ENCODE peak calls at places on chromosomes 13 and 19, in nine cellular contexts. One of them, this sample, is unnamed.

GRCh38 chr13:111153977-111154332 is 38.8 kb downstream of the ARHGEF7 start:
- DNase-seq in astrocyte of the cerebellum: no peak
- DNase-seq in NCI-H146: peak
- DNase-seq in HS-5: no peak
- DNase-seq in GM10248: peak
- DNase-seq in activated CD4-positive, alpha-beta T cell treated with anti-CD3 and anti-CD28 coated beads, Interleukin-2, amount 10 ng/mL, durations not matched to agents 24 days and 14 days: no peak
- DNase-seq in EL: peak
- DNase-seq in NCI-H2171 treated with DMSO at 0.1 percent for 48 hours: peak
- DNase-seq in activated CD4-positive, CD25-positive, alpha-beta regulatory T cell treated with anti-CD3 and anti-CD28 coated beads, Interleukin-2, amount 50 U/mL, for 72 hours: peak
- DNase-seq in this sample: no peak

GRCh38 chr13:34356686-34357434 is 538.9 kb downstream of the RFC3 start:
- DNase-seq in HS-5: no peak
- DNase-seq in activated CD4-positive, alpha-beta T cell treated with anti-CD3 and anti-CD28 coated beads, Interleukin-2, amount 10 ng/mL, durations not matched to agents 24 days and 14 days: no peak
- DNase-seq in NCI-H146: no peak
- DNase-seq in EL: no peak
- DNase-seq in astrocyte of the cerebellum: no peak
- DNase-seq in activated CD4-positive, CD25-positive, alpha-beta regulatory T cell treated with anti-CD3 and anti-CD28 coated beads, Interleukin-2, amount 50 U/mL, for 72 hours: no peak
- DNase-seq in NCI-H2171 treated with DMSO at 0.1 percent for 48 hours: peak
- DNase-seq in GM10248: no peak
- DNase-seq in this sample: no peak

GRCh38 chr19:47545061-47545948 is 27.6 kb downstream of the ZNF541 start:
- DNase-seq in astrocyte of the cerebellum: no peak
- DNase-seq in NCI-H2171 treated with DMSO at 0.1 percent for 48 hours: no peak
- DNase-seq in activated CD4-positive, alpha-beta T cell treated with anti-CD3 and anti-CD28 coated beads, Interleukin-2, amount 10 ng/mL, durations not matched to agents 24 days and 14 days: no peak
- DNase-seq in activated CD4-positive, CD25-positive, alpha-beta regulatory T cell treated with anti-CD3 and anti-CD28 coated beads, Interleukin-2, amount 50 U/mL, for 72 hours: no peak
- DNase-seq in GM10248: no peak
- DNase-seq in HS-5: no peak
- DNase-seq in NCI-H146: no peak
- DNase-seq in EL: no peak
- DNase-seq in this sample: no peak

GRCh38 chr13:100550433-100550832 is 38.2 kb downstream of the GGACT start:
- DNase-seq in astrocyte of the cerebellum: no peak
- DNase-seq in GM10248: no peak
- DNase-seq in NCI-H146: no peak
- DNase-seq in HS-5: no peak
- DNase-seq in activated CD4-positive, CD25-positive, alpha-beta regulatory T cell treated with anti-CD3 and anti-CD28 coated beads, Interleukin-2, amount 50 U/mL, for 72 hours: no peak
- DNase-seq in NCI-H2171 treated with DMSO at 0.1 percent for 48 hours: no peak
- DNase-seq in EL: peak
- DNase-seq in activated CD4-positive, alpha-beta T cell treated with anti-CD3 and anti-CD28 coated beads, Interleukin-2, amount 10 ng/mL, durations not matched to agents 24 days and 14 days: no peak
- DNase-seq in this sample: no peak

GRCh38 chr19:31139871-31140505 is 209.2 kb downstream of the TSHZ3 start:
- DNase-seq in GM10248: no peak
- DNase-seq in activated CD4-positive, alpha-beta T cell treated with anti-CD3 and anti-CD28 coated beads, Interleukin-2, amount 10 ng/mL, durations not matched to agents 24 days and 14 days: no peak
- DNase-seq in EL: peak
- DNase-seq in HS-5: peak
- DNase-seq in activated CD4-positive, CD25-positive, alpha-beta regulatory T cell treated with anti-CD3 and anti-CD28 coated beads, Interleukin-2, amount 50 U/mL, for 72 hours: no peak
- DNase-seq in astrocyte of the cerebellum: no peak
- DNase-seq in NCI-H146: no peak
- DNase-seq in NCI-H2171 treated with DMSO at 0.1 percent for 48 hours: no peak
- DNase-seq in this sample: peak

GRCh38 chr19:46718934-46719551 is 2.1 kb upstream of the PRKD2 start:
- DNase-seq in EL: no peak
- DNase-seq in activated CD4-positive, CD25-positive, alpha-beta regulatory T cell treated with anti-CD3 and anti-CD28 coated beads, Interleukin-2, amount 50 U/mL, for 72 hours: no peak
- DNase-seq in HS-5: no peak
- DNase-seq in NCI-H146: no peak
- DNase-seq in activated CD4-positive, alpha-beta T cell treated with anti-CD3 and anti-CD28 coated beads, Interleukin-2, amount 10 ng/mL, durations not matched to agents 24 days and 14 days: no peak
- DNase-seq in NCI-H2171 treated with DMSO at 0.1 percent for 48 hours: no peak
- DNase-seq in astrocyte of the cerebellum: no peak
- DNase-seq in GM10248: peak
- DNase-seq in this sample: no peak

GRCh38 chr13:113064534-113065405 is 40.8 kb upstream of the F7 start:
- DNase-seq in NCI-H146: no peak
- DNase-seq in HS-5: peak
- DNase-seq in GM10248: no peak
- DNase-seq in activated CD4-positive, CD25-positive, alpha-beta regulatory T cell treated with anti-CD3 and anti-CD28 coated beads, Interleukin-2, amount 50 U/mL, for 72 hours: no peak
- DNase-seq in NCI-H2171 treated with DMSO at 0.1 percent for 48 hours: no peak
- DNase-seq in astrocyte of the cerebellum: peak
- DNase-seq in activated CD4-positive, alpha-beta T cell treated with anti-CD3 and anti-CD28 coated beads, Interleukin-2, amount 10 ng/mL, durations not matched to agents 24 days and 14 days: no peak
- DNase-seq in EL: peak
- DNase-seq in this sample: no peak

GRCh38 chr13:48504606-48505369 is 28.1 kb downstream of the RCBTB2 start:
- DNase-seq in activated CD4-positive, alpha-beta T cell treated with anti-CD3 and anti-CD28 coated beads, Interleukin-2, amount 10 ng/mL, durations not matched to agents 24 days and 14 days: peak
- DNase-seq in HS-5: no peak
- DNase-seq in astrocyte of the cerebellum: no peak
- DNase-seq in activated CD4-positive, CD25-positive, alpha-beta regulatory T cell treated with anti-CD3 and anti-CD28 coated beads, Interleukin-2, amount 50 U/mL, for 72 hours: no peak
- DNase-seq in GM10248: no peak
- DNase-seq in NCI-H2171 treated with DMSO at 0.1 percent for 48 hours: no peak
- DNase-seq in EL: no peak
- DNase-seq in NCI-H146: no peak
- DNase-seq in this sample: no peak

GRCh38 chr13:114099191-114099590 is 33.2 kb downstream of the RASA3 start:
- DNase-seq in activated CD4-positive, CD25-positive, alpha-beta regulatory T cell treated with anti-CD3 and anti-CD28 coated beads, Interleukin-2, amount 50 U/mL, for 72 hours: no peak
- DNase-seq in HS-5: no peak
- DNase-seq in NCI-H146: peak
- DNase-seq in EL: peak
- DNase-seq in NCI-H2171 treated with DMSO at 0.1 percent for 48 hours: no peak
- DNase-seq in GM10248: peak
- DNase-seq in activated CD4-positive, alpha-beta T cell treated with anti-CD3 and anti-CD28 coated beads, Interleukin-2, amount 10 ng/mL, durations not matched to agents 24 days and 14 days: no peak
- DNase-seq in astrocyte of the cerebellum: peak
- DNase-seq in this sample: no peak

GRCh38 chr13:27362064-27362751 is 62.2 kb upstream of the GTF3A start:
- DNase-seq in activated CD4-positive, CD25-positive, alpha-beta regulatory T cell treated with anti-CD3 and anti-CD28 coated beads, Interleukin-2, amount 50 U/mL, for 72 hours: peak
- DNase-seq in GM10248: peak
- DNase-seq in HS-5: no peak
- DNase-seq in activated CD4-positive, alpha-beta T cell treated with anti-CD3 and anti-CD28 coated beads, Interleukin-2, amount 10 ng/mL, durations not matched to agents 24 days and 14 days: peak
- DNase-seq in NCI-H146: peak
- DNase-seq in NCI-H2171 treated with DMSO at 0.1 percent for 48 hours: peak
- DNase-seq in astrocyte of the cerebellum: peak
- DNase-seq in EL: peak
- DNase-seq in this sample: no peak

GRCh38 chr13:26946675-26947342 is 186.2 kb upstream of the GPR12 start:
- DNase-seq in NCI-H2171 treated with DMSO at 0.1 percent for 48 hours: peak
- DNase-seq in activated CD4-positive, alpha-beta T cell treated with anti-CD3 and anti-CD28 coated beads, Interleukin-2, amount 10 ng/mL, durations not matched to agents 24 days and 14 days: no peak
- DNase-seq in activated CD4-positive, CD25-positive, alpha-beta regulatory T cell treated with anti-CD3 and anti-CD28 coated beads, Interleukin-2, amount 50 U/mL, for 72 hours: no peak
- DNase-seq in GM10248: peak
- DNase-seq in EL: peak
- DNase-seq in NCI-H146: peak
- DNase-seq in HS-5: no peak
- DNase-seq in astrocyte of the cerebellum: peak
- DNase-seq in this sample: peak

GRCh38 chr13:101149735-101150380 is 266.4 kb downstream of the NALCN start:
- DNase-seq in GM10248: no peak
- DNase-seq in EL: peak
- DNase-seq in NCI-H146: peak
- DNase-seq in astrocyte of the cerebellum: no peak
- DNase-seq in activated CD4-positive, alpha-beta T cell treated with anti-CD3 and anti-CD28 coated beads, Interleukin-2, amount 10 ng/mL, durations not matched to agents 24 days and 14 days: no peak
- DNase-seq in activated CD4-positive, CD25-positive, alpha-beta regulatory T cell treated with anti-CD3 and anti-CD28 coated beads, Interleukin-2, amount 50 U/mL, for 72 hours: no peak
- DNase-seq in HS-5: no peak
- DNase-seq in NCI-H2171 treated with DMSO at 0.1 percent for 48 hours: peak
- DNase-seq in this sample: no peak

GRCh38 chr19:18765224-18765623 is 25.9 kb downstream of the COMP start:
- DNase-seq in astrocyte of the cerebellum: no peak
- DNase-seq in NCI-H146: peak
- DNase-seq in activated CD4-positive, CD25-positive, alpha-beta regulatory T cell treated with anti-CD3 and anti-CD28 coated beads, Interleukin-2, amount 50 U/mL, for 72 hours: no peak
- DNase-seq in NCI-H2171 treated with DMSO at 0.1 percent for 48 hours: peak
- DNase-seq in GM10248: no peak
- DNase-seq in HS-5: no peak
- DNase-seq in EL: no peak
- DNase-seq in activated CD4-positive, alpha-beta T cell treated with anti-CD3 and anti-CD28 coated beads, Interleukin-2, amount 10 ng/mL, durations not matched to agents 24 days and 14 days: no peak
- DNase-seq in this sample: no peak

GRCh38 chr19:19540707-19541515 is 2.8 kb downstream of the CILP2 start:
- DNase-seq in astrocyte of the cerebellum: no peak
- DNase-seq in GM10248: peak
- DNase-seq in NCI-H2171 treated with DMSO at 0.1 percent for 48 hours: no peak
- DNase-seq in activated CD4-positive, CD25-positive, alpha-beta regulatory T cell treated with anti-CD3 and anti-CD28 coated beads, Interleukin-2, amount 50 U/mL, for 72 hours: peak
- DNase-seq in HS-5: no peak
- DNase-seq in EL: peak
- DNase-seq in NCI-H146: peak
- DNase-seq in activated CD4-positive, alpha-beta T cell treated with anti-CD3 and anti-CD28 coated beads, Interleukin-2, amount 10 ng/mL, durations not matched to agents 24 days and 14 days: peak
- DNase-seq in this sample: no peak

GRCh38 chr13:51937320-51938290 is 73.6 kb downstream of the ATP7B start:
- DNase-seq in activated CD4-positive, CD25-positive, alpha-beta regulatory T cell treated with anti-CD3 and anti-CD28 coated beads, Interleukin-2, amount 50 U/mL, for 72 hours: no peak
- DNase-seq in activated CD4-positive, alpha-beta T cell treated with anti-CD3 and anti-CD28 coated beads, Interleukin-2, amount 10 ng/mL, durations not matched to agents 24 days and 14 days: no peak
- DNase-seq in astrocyte of the cerebellum: no peak
- DNase-seq in EL: no peak
- DNase-seq in NCI-H146: no peak
- DNase-seq in HS-5: no peak
- DNase-seq in NCI-H2171 treated with DMSO at 0.1 percent for 48 hours: no peak
- DNase-seq in GM10248: no peak
- DNase-seq in this sample: no peak

GRCh38 chr13:94620286-94620896 is 18.7 kb downstream of the GPR180 start:
- DNase-seq in HS-5: no peak
- DNase-seq in EL: peak
- DNase-seq in NCI-H2171 treated with DMSO at 0.1 percent for 48 hours: peak
- DNase-seq in GM10248: peak
- DNase-seq in astrocyte of the cerebellum: no peak
- DNase-seq in activated CD4-positive, CD25-positive, alpha-beta regulatory T cell treated with anti-CD3 and anti-CD28 coated beads, Interleukin-2, amount 50 U/mL, for 72 hours: no peak
- DNase-seq in NCI-H146: peak
- DNase-seq in activated CD4-positive, alpha-beta T cell treated with anti-CD3 and anti-CD28 coated beads, Interleukin-2, amount 10 ng/mL, durations not matched to agents 24 days and 14 days: peak
- DNase-seq in this sample: no peak

GRCh38 chr13:32031025-32031814 is at the start of gene FRY:
- DNase-seq in NCI-H2171 treated with DMSO at 0.1 percent for 48 hours: peak
- DNase-seq in GM10248: peak
- DNase-seq in HS-5: peak
- DNase-seq in NCI-H146: peak
- DNase-seq in EL: peak
- DNase-seq in activated CD4-positive, CD25-positive, alpha-beta regulatory T cell treated with anti-CD3 and anti-CD28 coated beads, Interleukin-2, amount 50 U/mL, for 72 hours: peak
- DNase-seq in activated CD4-positive, alpha-beta T cell treated with anti-CD3 and anti-CD28 coated beads, Interleukin-2, amount 10 ng/mL, durations not matched to agents 24 days and 14 days: peak
- DNase-seq in astrocyte of the cerebellum: no peak
- DNase-seq in this sample: no peak

GRCh38 chr19:6324757-6325156 is 8.7 kb downstream of the ACER1 start:
- DNase-seq in astrocyte of the cerebellum: no peak
- DNase-seq in NCI-H2171 treated with DMSO at 0.1 percent for 48 hours: no peak
- DNase-seq in EL: no peak
- DNase-seq in activated CD4-positive, CD25-positive, alpha-beta regulatory T cell treated with anti-CD3 and anti-CD28 coated beads, Interleukin-2, amount 50 U/mL, for 72 hours: no peak
- DNase-seq in activated CD4-positive, alpha-beta T cell treated with anti-CD3 and anti-CD28 coated beads, Interleukin-2, amount 10 ng/mL, durations not matched to agents 24 days and 14 days: no peak
- DNase-seq in GM10248: no peak
- DNase-seq in NCI-H146: no peak
- DNase-seq in HS-5: no peak
- DNase-seq in this sample: no peak

GRCh38 chr13:90974249-90974954 is 373.1 kb upstream of the MIR17HG start:
- DNase-seq in NCI-H2171 treated with DMSO at 0.1 percent for 48 hours: no peak
- DNase-seq in GM10248: no peak
- DNase-seq in astrocyte of the cerebellum: no peak
- DNase-seq in NCI-H146: no peak
- DNase-seq in EL: no peak
- DNase-seq in activated CD4-positive, alpha-beta T cell treated with anti-CD3 and anti-CD28 coated beads, Interleukin-2, amount 10 ng/mL, durations not matched to agents 24 days and 14 days: no peak
- DNase-seq in HS-5: no peak
- DNase-seq in activated CD4-positive, CD25-positive, alpha-beta regulatory T cell treated with anti-CD3 and anti-CD28 coated beads, Interleukin-2, amount 50 U/mL, for 72 hours: no peak
- DNase-seq in this sample: no peak

GRCh38 chr13:38620876-38621275 is 66.0 kb upstream of the FREM2 start:
- DNase-seq in astrocyte of the cerebellum: no peak
- DNase-seq in activated CD4-positive, alpha-beta T cell treated with anti-CD3 and anti-CD28 coated beads, Interleukin-2, amount 10 ng/mL, durations not matched to agents 24 days and 14 days: no peak
- DNase-seq in EL: no peak
- DNase-seq in NCI-H146: no peak
- DNase-seq in GM10248: no peak
- DNase-seq in NCI-H2171 treated with DMSO at 0.1 percent for 48 hours: no peak
- DNase-seq in activated CD4-positive, CD25-positive, alpha-beta regulatory T cell treated with anti-CD3 and anti-CD28 coated beads, Interleukin-2, amount 50 U/mL, for 72 hours: no peak
- DNase-seq in HS-5: no peak
- DNase-seq in this sample: no peak